ENCODE peak calls at places on chromosome 18, in eight cellular contexts. One of them, this sample, is unnamed.

GRCh38 chr18:8661754-8662573 is 43.4 kb upstream of the MTCL1 start:
- DNase-seq in left lobe of liver: no peak
- DNase-seq in upper lobe of right lung: peak
- DNase-seq in NCI-H2081: peak
- DNase-seq in stimulated activated CD8-positive, alpha-beta memory T cell treated with anti-CD3 and anti-CD28 coated beads, Interleukin-2, amount 100 ng/mL, for 48 hours: no peak
- DNase-seq in fibroblast of pulmonary artery: peak
- DNase-seq in activated CD4-positive, alpha-beta T cell treated with anti-CD3 and anti-CD28 coated beads for 1 hour: no peak
- DNase-seq in effector memory CD4-positive, alpha-beta T cell: no peak
- DNase-seq in this sample: no peak

GRCh38 chr18:14949800-14950415 is 201.9 kb downstream of the ANKRD30B start:
- DNase-seq in stimulated activated CD8-positive, alpha-beta memory T cell treated with anti-CD3 and anti-CD28 coated beads, Interleukin-2, amount 100 ng/mL, for 48 hours: no peak
- DNase-seq in effector memory CD4-positive, alpha-beta T cell: no peak
- DNase-seq in upper lobe of right lung: no peak
- DNase-seq in fibroblast of pulmonary artery: no peak
- DNase-seq in left lobe of liver: no peak
- DNase-seq in activated CD4-positive, alpha-beta T cell treated with anti-CD3 and anti-CD28 coated beads for 1 hour: no peak
- DNase-seq in NCI-H2081: no peak
- DNase-seq in this sample: no peak

GRCh38 chr18:55585586-55586521 is 2.1 kb downstream of the TCF4 start:
- DNase-seq in NCI-H2081: no peak
- DNase-seq in activated CD4-positive, alpha-beta T cell treated with anti-CD3 and anti-CD28 coated beads for 1 hour: no peak
- DNase-seq in upper lobe of right lung: no peak
- DNase-seq in left lobe of liver: no peak
- DNase-seq in fibroblast of pulmonary artery: peak
- DNase-seq in effector memory CD4-positive, alpha-beta T cell: no peak
- DNase-seq in stimulated activated CD8-positive, alpha-beta memory T cell treated with anti-CD3 and anti-CD28 coated beads, Interleukin-2, amount 100 ng/mL, for 48 hours: no peak
- DNase-seq in this sample: no peak

GRCh38 chr18:74256190-74256589 is 35.6 kb downstream of the CYB5A start:
- DNase-seq in activated CD4-positive, alpha-beta T cell treated with anti-CD3 and anti-CD28 coated beads for 1 hour: no peak
- DNase-seq in NCI-H2081: no peak
- DNase-seq in upper lobe of right lung: no peak
- DNase-seq in fibroblast of pulmonary artery: no peak
- DNase-seq in left lobe of liver: no peak
- DNase-seq in effector memory CD4-positive, alpha-beta T cell: no peak
- DNase-seq in stimulated activated CD8-positive, alpha-beta memory T cell treated with anti-CD3 and anti-CD28 coated beads, Interleukin-2, amount 100 ng/mL, for 48 hours: no peak
- DNase-seq in this sample: no peak

GRCh38 chr18:63192171-63192884 is 127.2 kb downstream of the BCL2 start:
- DNase-seq in left lobe of liver: no peak
- DNase-seq in effector memory CD4-positive, alpha-beta T cell: no peak
- DNase-seq in activated CD4-positive, alpha-beta T cell treated with anti-CD3 and anti-CD28 coated beads for 1 hour: no peak
- DNase-seq in upper lobe of right lung: no peak
- DNase-seq in NCI-H2081: no peak
- DNase-seq in stimulated activated CD8-positive, alpha-beta memory T cell treated with anti-CD3 and anti-CD28 coated beads, Interleukin-2, amount 100 ng/mL, for 48 hours: no peak
- DNase-seq in fibroblast of pulmonary artery: no peak
- DNase-seq in this sample: no peak

GRCh38 chr18:75958683-75959082 is 531.2 kb upstream of the SMIM21 start:
- DNase-seq in activated CD4-positive, alpha-beta T cell treated with anti-CD3 and anti-CD28 coated beads for 1 hour: no peak
- DNase-seq in upper lobe of right lung: no peak
- DNase-seq in left lobe of liver: no peak
- DNase-seq in stimulated activated CD8-positive, alpha-beta memory T cell treated with anti-CD3 and anti-CD28 coated beads, Interleukin-2, amount 100 ng/mL, for 48 hours: no peak
- DNase-seq in effector memory CD4-positive, alpha-beta T cell: no peak
- DNase-seq in NCI-H2081: no peak
- DNase-seq in fibroblast of pulmonary artery: no peak
- DNase-seq in this sample: no peak

GRCh38 chr18:2538236-2538635 is 33.1 kb downstream of the METTL4 start:
- DNase-seq in left lobe of liver: no peak
- DNase-seq in upper lobe of right lung: no peak
- DNase-seq in stimulated activated CD8-positive, alpha-beta memory T cell treated with anti-CD3 and anti-CD28 coated beads, Interleukin-2, amount 100 ng/mL, for 48 hours: no peak
- DNase-seq in NCI-H2081: no peak
- DNase-seq in activated CD4-positive, alpha-beta T cell treated with anti-CD3 and anti-CD28 coated beads for 1 hour: no peak
- DNase-seq in fibroblast of pulmonary artery: no peak
- DNase-seq in effector memory CD4-positive, alpha-beta T cell: no peak
- DNase-seq in this sample: no peak

GRCh38 chr18:36769611-36770314 is 59.0 kb downstream of the TPGS2 start:
- DNase-seq in NCI-H2081: no peak
- DNase-seq in upper lobe of right lung: no peak
- DNase-seq in left lobe of liver: no peak
- DNase-seq in activated CD4-positive, alpha-beta T cell treated with anti-CD3 and anti-CD28 coated beads for 1 hour: no peak
- DNase-seq in stimulated activated CD8-positive, alpha-beta memory T cell treated with anti-CD3 and anti-CD28 coated beads, Interleukin-2, amount 100 ng/mL, for 48 hours: no peak
- DNase-seq in effector memory CD4-positive, alpha-beta T cell: no peak
- DNase-seq in fibroblast of pulmonary artery: no peak
- DNase-seq in this sample: no peak

GRCh38 chr18:2223859-2224258 is 347.4 kb downstream of the METTL4 start:
- DNase-seq in NCI-H2081: peak
- DNase-seq in stimulated activated CD8-positive, alpha-beta memory T cell treated with anti-CD3 and anti-CD28 coated beads, Interleukin-2, amount 100 ng/mL, for 48 hours: no peak
- DNase-seq in left lobe of liver: no peak
- DNase-seq in fibroblast of pulmonary artery: peak
- DNase-seq in activated CD4-positive, alpha-beta T cell treated with anti-CD3 and anti-CD28 coated beads for 1 hour: no peak
- DNase-seq in upper lobe of right lung: no peak
- DNase-seq in effector memory CD4-positive, alpha-beta T cell: no peak
- DNase-seq in this sample: peak

GRCh38 chr18:68024716-68025115 is 508.2 kb upstream of the DSEL start:
- DNase-seq in left lobe of liver: no peak
- DNase-seq in effector memory CD4-positive, alpha-beta T cell: no peak
- DNase-seq in upper lobe of right lung: no peak
- DNase-seq in activated CD4-positive, alpha-beta T cell treated with anti-CD3 and anti-CD28 coated beads for 1 hour: no peak
- DNase-seq in fibroblast of pulmonary artery: peak
- DNase-seq in stimulated activated CD8-positive, alpha-beta memory T cell treated with anti-CD3 and anti-CD28 coated beads, Interleukin-2, amount 100 ng/mL, for 48 hours: no peak
- DNase-seq in NCI-H2081: no peak
- DNase-seq in this sample: no peak

GRCh38 chr18:55908790-55909408 is 320.9 kb upstream of the TCF4 start:
- DNase-seq in NCI-H2081: no peak
- DNase-seq in left lobe of liver: no peak
- DNase-seq in fibroblast of pulmonary artery: no peak
- DNase-seq in stimulated activated CD8-positive, alpha-beta memory T cell treated with anti-CD3 and anti-CD28 coated beads, Interleukin-2, amount 100 ng/mL, for 48 hours: no peak
- DNase-seq in effector memory CD4-positive, alpha-beta T cell: no peak
- DNase-seq in upper lobe of right lung: no peak
- DNase-seq in activated CD4-positive, alpha-beta T cell treated with anti-CD3 and anti-CD28 coated beads for 1 hour: no peak
- DNase-seq in this sample: no peak

GRCh38 chr18:40935423-40935822 is 1019.6 kb upstream of the PIK3C3 start:
- DNase-seq in fibroblast of pulmonary artery: peak
- DNase-seq in NCI-H2081: peak
- DNase-seq in effector memory CD4-positive, alpha-beta T cell: no peak
- DNase-seq in upper lobe of right lung: no peak
- DNase-seq in activated CD4-positive, alpha-beta T cell treated with anti-CD3 and anti-CD28 coated beads for 1 hour: no peak
- DNase-seq in left lobe of liver: no peak
- DNase-seq in stimulated activated CD8-positive, alpha-beta memory T cell treated with anti-CD3 and anti-CD28 coated beads, Interleukin-2, amount 100 ng/mL, for 48 hours: no peak
- DNase-seq in this sample: no peak

This sample was measured in HTR-8/SVneo.